ENCODE peak calls at places on chromosomes 2 and 18, in seven cellular contexts. H is NCI-H748 treated with DMSO at 0.1 percent for 48 hours; C is NAMALWA; V is stimulated activated CD4-positive, alpha-beta T cell treated with anti-CD3 and anti-CD28 coated beads, Interleukin-2, amount 100 ng/mL, for 24 hours; D is activated T-cell treated with anti-CD3 and anti-CD28 coated beads for 1 hour; P is stimulated activated CD8-positive, alpha-beta memory T cell treated with anti-CD3 and anti-CD28 coated beads, Interleukin-7, amount 100 ng/mL, for 4 hours; Y is renal cortical epithelial cell. U is an unnamed sample.

GRCh38 chr2:159129807-159130206 is 156.7 kb downstream of the WDSUB1 start:
- DNase-seq in P (no peak), Y (no peak), C (no peak), V (no peak), D (no peak), H (no peak), U (no peak)

GRCh38 chr18:62928316-62928715 is 213.0 kb downstream of the PHLPP1 start:
- DNase-seq in V (no peak), D (no peak), Y (no peak), H (no peak), P (no peak), C (no peak), U (no peak)

GRCh38 chr2:121285077-121285449 is at the start of gene TFCP2L1:
- DNase-seq in V (no peak), C (no peak), D (no peak), H (peak; percentile 15), P (no peak), Y (no peak), U (no peak)

GRCh38 chr2:84373391-84373790 is 85.7 kb downstream of the SUCLG1 start:
- DNase-seq in D (no peak), C (peak; percentile 3), H (no peak), V (no peak), P (no peak), Y (no peak), U (no peak)

GRCh38 chr18:58232674-58233073 is 188.6 kb downstream of the NEDD4L start:
- DNase-seq in V (no peak), H (no peak), C (no peak), P (no peak), D (no peak), Y (no peak), U (no peak)

GRCh38 chr2:184654945-184655344 is 56.6 kb downstream of the ZNF804A start:
- DNase-seq in D (no peak), P (no peak), H (no peak), Y (peak; percentile 87), C (no peak), V (no peak), U (no peak)

GRCh38 chr2:176172007-176172747 is 15.1 kb downstream of the HOXD3 start:
- DNase-seq in V (no peak), H (no peak), D (no peak), C (no peak), P (no peak), Y (no peak), U (no peak)

GRCh38 chr2:84302513-84303412 is 156.3 kb downstream of the SUCLG1 start:
- DNase-seq in P (peak; percentile 3), V (peak; percentile 27), H (peak; percentile 31), D (peak; percentile 3), C (peak; percentile 69), Y (peak; percentile 59), U (peak; percentile 23)

GRCh38 chr2:15778529-15779219 is 161.7 kb upstream of the MYCN start:
- DNase-seq in V (no peak), D (no peak), Y (no peak), C (no peak), H (no peak), P (no peak), U (no peak)

GRCh38 chr18:58235001-58235436 is 191.0 kb downstream of the NEDD4L start:
- DNase-seq in H (peak; percentile 30), P (no peak), C (no peak), V (no peak), D (no peak), Y (no peak), U (no peak)

U was measured in GM18507.